ENCODE peak calls at places on chromosomes 2 and 18, in nine cellular contexts. T, E, S, W, N, R, Y, V and Z are unnamed samples.

GRCh38 chr2:202135111-202135874 is 62.2 kb downstream of the KIAA2012 start:
- DNase-seq in T (peak; percentile 98), E (peak; percentile 99), S (no peak), W (no peak), N (peak; percentile 94), R (peak; percentile 52), Y (no peak), V (peak; percentile 65), Z (no peak)

GRCh38 chr18:12236934-12237832 is 17.0 kb upstream of the CIDEA start:
- DNase-seq in T (peak; percentile 26), E (peak; percentile 15), S (peak; percentile 56), W (peak; percentile 75), N (peak; percentile 55), R (no peak), Y (peak; percentile 68), V (peak; percentile 57), Z (peak; percentile 53)

GRCh38 chr2:32418777-32419176 is 62.0 kb downstream of the BIRC6 start:
- DNase-seq in T (peak; percentile 12), E (no peak), S (no peak), W (no peak), N (peak; percentile 37), R (peak; percentile 35), Y (no peak), V (no peak), Z (no peak)

GRCh38 chr18:55038162-55038561 is 78.9 kb upstream of the CCDC68 start:
- DNase-seq in T (no peak), E (no peak), S (no peak), W (no peak), N (no peak), R (peak; percentile 4), Y (no peak), V (no peak), Z (no peak)

GRCh38 chr2:24842081-24843050 is 49.1 kb downstream of the CENPO start:
- DNase-seq in T (no peak), E (no peak), S (no peak), W (no peak), N (no peak), R (no peak), Y (no peak), V (no peak), Z (no peak)

GRCh38 chr2:45568935-45569334 is 42.1 kb downstream of the SRBD1 start:
- DNase-seq in T (no peak), E (no peak), S (no peak), W (no peak), N (no peak), R (no peak), Y (no peak), V (no peak), Z (no peak)

GRCh38 chr2:176385838-176386237 is 116.6 kb downstream of the MTX2 start:
- DNase-seq in T (no peak), E (no peak), S (no peak), W (no peak), N (no peak), R (no peak), Y (no peak), V (no peak), Z (no peak)

GRCh38 chr18:9066817-9067306 is 35.6 kb upstream of the NDUFV2 start:
- DNase-seq in T (no peak), E (no peak), S (peak; percentile 17), W (no peak), N (peak; percentile 12), R (no peak), Y (no peak), V (no peak), Z (no peak)

GRCh38 chr2:41621095-41621494 is 426.7 kb upstream of the PKDCC start:
- DNase-seq in T (no peak), E (no peak), S (no peak), W (no peak), N (no peak), R (no peak), Y (no peak), V (no peak), Z (no peak)

GRCh38 chr2:217223222-217223930 is 363.5 kb upstream of the TNP1 start:
- DNase-seq in T (peak; percentile 63), E (peak; percentile 24), S (peak; percentile 2), W (peak; percentile 40), N (peak; percentile 69), R (peak; percentile 96), Y (no peak), V (no peak), Z (peak; percentile 74)

GRCh38 chr2:59680863-59681262 is 872.6 kb downstream of the BCL11A start:
- DNase-seq in T (no peak), E (no peak), S (no peak), W (no peak), N (peak; percentile 24), R (no peak), Y (no peak), V (no peak), Z (no peak)

GRCh38 chr2:221831051-221831450 is 258.9 kb upstream of the EPHA4 start:
- DNase-seq in T (no peak), E (no peak), S (no peak), W (no peak), N (no peak), R (no peak), Y (no peak), V (no peak), Z (no peak)

GRCh38 chr2:179932786-179933185 is 71.4 kb upstream of the ZNF385B start:
- DNase-seq in T (no peak), E (no peak), S (no peak), W (no peak), N (peak; percentile 55), R (no peak), Y (no peak), V (no peak), Z (no peak)

GRCh38 chr2:21406983-21407382 is 283.2 kb downstream of the TDRD15 start:
- DNase-seq in T (no peak), E (no peak), S (no peak), W (no peak), N (no peak), R (no peak), Y (no peak), V (no peak), Z (no peak)

GRCh38 chr18:37671119-37671518 is 105.5 kb upstream of the CELF4 start:
- DNase-seq in T (no peak), E (no peak), S (no peak), W (no peak), N (no peak), R (no peak), Y (no peak), V (no peak), Z (no peak)

GRCh38 chr2:108315408-108316193 is 26.9 kb downstream of the SULT1C2 start:
- DNase-seq in T (no peak), E (no peak), S (peak; percentile 72), W (no peak), N (peak; percentile 84), R (peak; percentile 88), Y (no peak), V (peak; percentile 27), Z (no peak)